ENCODE peak calls at places on chromosomes 2 and 18, in nine cellular contexts. I is esophagus muscularis mucosa, L is transverse colon, M is HCT116, C is sigmoid colon, U is right lobe of liver, G is spleen, N is endothelial cell of umbilical vein, F is uterus. K is an unnamed sample.

GRCh38 chr2:105403785-105404698 is 5.2 kb upstream of the FHL2 start:
- DNase-seq in L (peak; percentile 73), M (peak; percentile 93), I (no peak), F (peak; percentile 73), N (peak; percentile 86), G (no peak), U (no peak), C (no peak), K (no peak)

GRCh38 chr2:226478121-226478809 is 321.4 kb downstream of the IRS1 start:
- DNase-seq in G (no peak), I (no peak), N (peak; percentile 72), M (peak; percentile 82), C (peak; percentile 78), F (peak; percentile 65), U (peak; percentile 65), L (peak; percentile 10), K (peak; percentile 8)

GRCh38 chr2:210961249-210961648 is 404.9 kb downstream of the CPS1 start:
- DNase-seq in N (no peak), G (no peak), I (no peak), F (no peak), M (no peak), U (no peak), L (no peak), C (no peak), K (no peak)

GRCh38 chr18:75160315-75160714 is 48.6 kb downstream of the PTGR3 start:
- DNase-seq in F (no peak), M (no peak), I (no peak), N (no peak), G (no peak), C (no peak), U (no peak), L (no peak), K (no peak)

GRCh38 chr2:201507725-201508124 is 56.2 kb downstream of the STRADB start:
- DNase-seq in F (no peak), C (no peak), G (no peak), U (no peak), L (no peak), I (no peak), M (no peak), N (no peak), K (no peak)

GRCh38 chr2:190668892-190669291 is 20.0 kb downstream of the NAB1 start:
- DNase-seq in C (no peak), M (no peak), F (no peak), G (no peak), L (no peak), U (no peak), N (no peak), I (no peak), K (no peak)

GRCh38 chr2:9288233-9288632 is 81.6 kb downstream of the ASAP2 start:
- DNase-seq in G (no peak), U (no peak), L (no peak), F (no peak), N (peak; percentile 55), C (no peak), I (no peak), M (no peak), K (no peak)

GRCh38 chr2:232438951-232439757 is 16.8 kb upstream of the ALPI start:
- DNase-seq in I (no peak), U (no peak), L (peak; percentile 45), C (no peak), M (no peak), F (no peak), G (peak; percentile 72), N (peak; percentile 10), K (peak; percentile 23)

GRCh38 chr2:82275599-82275998 is 1971.0 kb upstream of the LRRTM1 start:
- DNase-seq in U (no peak), M (no peak), G (no peak), L (no peak), I (no peak), N (no peak), C (no peak), F (no peak), K (no peak)

GRCh38 chr2:240182966-240183365 is 42.5 kb upstream of the OTOS start:
- DNase-seq in G (peak; percentile 45), L (no peak), I (no peak), C (no peak), F (no peak), M (no peak), U (no peak), N (no peak), K (no peak)

GRCh38 chr2:207662203-207662602 is 37.0 kb upstream of the METTL21A start:
- DNase-seq in C (no peak), U (no peak), I (no peak), L (peak; percentile 13), F (no peak), N (no peak), G (no peak), M (no peak), K (no peak)

GRCh38 chr2:61177727-61178549 is 15.9 kb downstream of the C2orf74 start:
- DNase-seq in M (no peak), I (no peak), C (no peak), N (peak; percentile 36), G (peak; percentile 89), F (peak; percentile 41), U (peak; percentile 66), L (peak; percentile 35), K (peak; percentile 19)

GRCh38 chr2:63058149-63058741 is 7.6 kb downstream of the OTX1 start:
- DNase-seq in U (no peak), C (no peak), F (no peak), M (no peak), I (no peak), L (peak; percentile 9), N (peak; percentile 64), G (no peak), K (no peak)

GRCh38 chr2:199848323-199848722 is 2.7 kb downstream of the FTCDNL1 start:
- DNase-seq in I (no peak), C (no peak), L (no peak), G (no peak), M (no peak), N (no peak), F (no peak), U (no peak), K (no peak)

GRCh38 chr2:176133366-176133765 is 3.9 kb downstream of the HOXD8 start:
- DNase-seq in F (peak; percentile 56), G (no peak), U (no peak), C (peak; percentile 55), L (no peak), N (peak; percentile 32), I (no peak), M (no peak), K (no peak)

GRCh38 chr2:15041429-15041837 is 408.9 kb downstream of the LRATD1 start:
- DNase-seq in L (peak; percentile 13), N (no peak), G (no peak), U (peak; percentile 63), C (no peak), I (no peak), M (no peak), F (no peak), K (no peak)

DNA sequence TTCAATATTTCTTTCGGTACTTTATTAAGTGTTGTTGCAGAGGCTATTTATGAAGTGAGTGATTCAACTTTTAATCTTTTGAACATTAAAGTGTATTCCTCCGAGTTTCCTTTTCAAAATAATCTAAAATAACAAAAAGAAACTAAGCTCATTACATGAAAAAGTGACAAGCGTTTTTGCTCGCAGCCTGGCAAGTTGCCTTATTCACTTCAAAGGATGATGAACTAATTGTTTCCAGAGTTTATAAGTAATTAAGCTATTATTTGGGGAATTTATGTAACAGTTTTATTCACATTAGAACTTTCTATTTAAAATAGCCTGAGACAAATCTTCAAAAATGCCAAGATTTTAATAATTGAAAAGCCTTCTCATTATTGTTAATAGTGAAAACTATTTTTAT is 149.1 kb downstream of the MEIS1 start:
- DNase-seq in C (no peak), N (no peak), U (no peak), I (no peak), G (no peak), F (peak; percentile 43), L (no peak), M (no peak), K (no peak)
- H3K27ac ChIP-seq in C (peak overlapping the region; percentile 99), N (no peak overlapping the region), U (no peak overlapping the region), I (peak overlapping the region; percentile 98), G (peak overlapping the region; percentile 76), F (peak overlapping the region; percentile 94), L (peak overlapping the region; percentile 87), M (no peak overlapping the region), K (no peak overlapping the region)

DNA sequence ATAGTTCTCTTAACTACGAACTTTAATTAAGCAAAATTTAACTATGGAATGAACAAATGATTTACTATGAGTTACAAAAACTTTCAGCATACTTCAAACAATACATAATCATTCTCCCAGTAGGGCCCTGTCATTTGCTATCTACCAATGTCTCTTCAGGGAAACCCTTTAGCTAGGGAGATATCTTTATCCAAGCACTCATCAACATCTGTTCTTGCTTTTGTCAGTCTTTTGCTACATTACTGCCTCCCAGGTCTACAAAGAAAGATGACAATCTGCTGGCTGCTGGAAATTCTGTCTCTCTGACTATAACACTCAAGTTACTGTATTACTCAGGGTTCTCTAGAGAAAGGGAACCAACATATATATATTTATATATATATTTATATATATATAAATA is 1626.3 kb upstream of the CELF4 start:
- DNase-seq in F (no peak), L (no peak), C (no peak), N (no peak), U (no peak), I (no peak), G (no peak), M (no peak), K (no peak)
- TF ChIP-seq POLR2A in F (no peak), L (no peak), C (no peak), N (no peak), U (no peak), I (no peak), G (no peak), M (no peak), K (no peak)

GRCh38 chr2:72130671-72131360 is 16.8 kb downstream of the CYP26B1 start:
- DNase-seq in L (no peak), N (no peak), G (no peak), I (no peak), C (no peak), F (peak; percentile 1), M (no peak), U (no peak), K (no peak)
- H3K27ac ChIP-seq in L (no peak overlapping the region), N (no peak overlapping the region), G (no peak overlapping the region), I (no peak overlapping the region), C (no peak overlapping the region), F (no peak overlapping the region), M (no peak overlapping the region), U (no peak overlapping the region), K (no peak overlapping the region)

GRCh38 chr2:178195390-178196166 is 1.3 kb downstream of the OSBPL6 start:
- DNase-seq in I (no peak), G (no peak), C (no peak), N (no peak), L (no peak), U (no peak), F (no peak), M (no peak), K (no peak)

GRCh38 chr2:178190938-178191910 is 3.1 kb upstream of the OSBPL6 start:
- DNase-seq in I (no peak), C (no peak), L (no peak), M (no peak), U (no peak), G (no peak), F (no peak), N (no peak), K (no peak)

GRCh38 chr2:178194600-178195389 is 483 bp downstream of the OSBPL6 start:
- DNase-seq in F (peak; percentile 18), C (peak; percentile 70), I (no peak), M (no peak), N (peak; percentile 71), L (peak; percentile 19), G (peak; percentile 80), U (peak; percentile 67), K (peak; percentile 49)

GRCh38 chr2:178193496-178193822 is 853 bp upstream of the OSBPL6 start:
- DNase-seq in U (peak; percentile 77), N (no peak), L (no peak), I (no peak), G (no peak), M (no peak), F (no peak), C (no peak), K (no peak)

GRCh38 chr2:178193823-178194599 is at the start of gene OSBPL6:
- DNase-seq in L (peak; percentile 82), F (peak; percentile 58), I (no peak), G (peak; percentile 85), N (peak; percentile 88), C (peak; percentile 90), M (peak; percentile 51), U (peak; percentile 90), K (peak; percentile 87)
- TF ChIP-seq POLR2A in L (peak; percentile 49), F (peak; percentile 79), I (peak; percentile 39), G (no peak), N (peak; percentile 51), C (no peak), M (peak; percentile 72), U (peak; percentile 91), K (peak; percentile 93)

K was measured in thyroid gland.